ENCODE peak calls at places on chromosomes 16 and 17, in five cellular contexts. Z, T, V, Q and U are unnamed samples.

GRCh38 chr16:1929105-1929504 is 10.9 kb upstream of the HS3ST6 start:
- DNase-seq in Z (no peak), T (peak; percentile 41), V (no peak), Q (peak; percentile 57), U (no peak)

GRCh38 chr17:35448214-35448898 is at the start of gene SLFN13:
- DNase-seq in Z (no peak), T (peak; percentile 80), V (peak; percentile 68), Q (no peak), U (peak; percentile 94)

GRCh38 chr17:77770331-77771105 is 188.0 kb upstream of the TNRC6C start:
- DNase-seq in V (no peak), Q (peak; percentile 76), Z (no peak), T (no peak), U (no peak)

GRCh38 chr16:87705780-87706277 is 60.0 kb downstream of the KLHDC4 start:
- DNase-seq in Z (no peak), V (no peak), T (no peak), Q (no peak), U (no peak)

GRCh38 chr17:41939044-41939695 is 8.8 kb downstream of the ODAD4 start:
- DNase-seq in Q (no peak), V (no peak), T (no peak), Z (no peak), U (no peak)

GRCh38 chr16:56869513-56870270 is 4.7 kb downstream of the SLC12A3 start:
- DNase-seq in T (no peak), Q (peak; percentile 51), V (no peak), Z (no peak), U (peak; percentile 81)

GRCh38 chr16:27257271-27257670 is 11.3 kb downstream of the NSMCE1 start:
- DNase-seq in V (no peak), T (no peak), Z (no peak), Q (no peak), U (no peak)

GRCh38 chr16:70746708-70747424 is 54.1 kb downstream of the VAC14 start:
- DNase-seq in T (peak; percentile 89), Q (peak; percentile 98), Z (peak; percentile 82), V (no peak), U (no peak)

GRCh38 chr17:33562792-33563191 is 269.7 kb upstream of the ASIC2 start:
- DNase-seq in Q (no peak), V (no peak), Z (no peak), T (no peak), U (peak; percentile 49)

GRCh38 chr17:77476006-77476405 is 335.2 kb downstream of the SEC14L1 start:
- DNase-seq in Q (no peak), T (no peak), V (no peak), Z (no peak), U (no peak)

GRCh38 chr17:49914664-49915063 is 54.3 kb upstream of the DLX4 start:
- DNase-seq in V (no peak), Z (no peak), T (no peak), Q (no peak), U (no peak)

GRCh38 chr17:43648916-43649315 is 12.8 kb downstream of the MEOX1 start:
- DNase-seq in Q (no peak), Z (no peak), T (no peak), V (no peak), U (no peak)

GRCh38 chr16:48575471-48576050 is 34.4 kb downstream of the N4BP1 start:
- DNase-seq in Q (no peak), Z (no peak), V (no peak), T (no peak), U (no peak)

GRCh38 chr17:48809182-48809581 is 7.8 kb downstream of the TTLL6 start:
- DNase-seq in Z (peak; percentile 63), V (no peak), T (peak; percentile 82), Q (no peak), U (no peak)

GRCh38 chr16:4945560-4946502 is 8.9 kb upstream of the PPL start:
- DNase-seq in Q (peak; percentile 97), T (peak; percentile 47), V (no peak), Z (peak; percentile 80), U (no peak)